ENCODE peak calls at places on chromosomes 1 and 21, in four cellular contexts. U is Peyer's patch, N is transverse colon, B is breast epithelium. R is an unnamed sample. For H3K36me3, the result is how much of the 10 kb centered on the place peaks cover.

GRCh38 chr1:182629674-182630073 is 25.5 kb upstream of the RGS16 start:
- DNase-seq in B (no peak), N (no peak), U (no peak), R (no peak)

GRCh38 chr1:117857434-117857833 is 72.0 kb downstream of the GDAP2 start:
- DNase-seq in U (no peak), B (no peak), N (no peak), R (no peak)

GRCh38 chr1:205317311-205317917 is 4.1 kb downstream of the NUAK2 start:
- DNase-seq in U (peak), B (peak), N (peak), R (peak)

GRCh38 chr1:172827841-172828240 is 168.9 kb downstream of the FASLG start:
- DNase-seq in U (no peak), B (no peak), N (no peak), R (no peak)

GRCh38 chr1:169928438-169929209 is 34.9 kb upstream of the SCYL3 start:
- DNase-seq in B (no peak), N (no peak), U (no peak), R (no peak)

GRCh38 chr1:15282038-15282437 is 35.0 kb downstream of the FHAD1 start:
- DNase-seq in B (no peak), U (no peak), N (no peak), R (no peak)

GRCh38 chr1:9181176-9181906 is 52.4 kb upstream of the GPR157 start:
- DNase-seq in N (peak), U (peak), B (peak), R (peak)

GRCh38 chr21:20591294-20591693 is 406.9 kb upstream of the NCAM2 start:
- DNase-seq in B (no peak), U (no peak), N (no peak), R (no peak)

GRCh38 chr1:166627583-166627982 is 211.7 kb upstream of the POGK start:
- DNase-seq in N (no peak), B (no peak), U (no peak), R (no peak)

GRCh38 chr1:203621559-203622130 is 5.0 kb upstream of the ATP2B4 start:
- DNase-seq in B (no peak), U (no peak), N (no peak), R (no peak)

GRCh38 chr1:111139956-111140679 is at the start of the genes CEPT1 and DRAM2:
- DNase-seq in B (peak), N (peak), U (peak), R (peak)

GRCh38 chr1:211781260-211781659 is 49.3 kb downstream of the LPGAT1 start:
- DNase-seq in U (no peak), B (no peak), N (no peak), R (no peak)

GRCh38 chr1:155591770-155592169 is 18.2 kb upstream of the MSTO1 start:
- DNase-seq in U (peak), B (no peak), N (no peak), R (peak)

GRCh38 chr21:21200103-21200938 is 202.1 kb downstream of the NCAM2 start:
- DNase-seq in B (no peak), U (peak), N (peak), R (peak)

GRCh38 chr1:203444077-203444683 is 31.4 kb upstream of the PRELP start:
- DNase-seq in N (peak), B (no peak), U (peak), R (no peak)

GRCh38 chr1:247407180-247407616 is 8.8 kb upstream of the NLRP3 start:
- DNase-seq in U (peak), B (no peak), N (peak), R (no peak)

GRCh38 chr1:117146570-117147340 is 25.2 kb upstream of the TRIM45 start:
- DNase-seq in B (no peak), N (no peak), U (no peak), R (no peak)

GRCh38 chr1:26535201-26535600 is 5.6 kb downstream of the RPS6KA1 start:
- DNase-seq in U (peak), B (no peak), N (peak), R (no peak)
- H3K36me3 ChIP-seq in U (under half), B (under half), N (under half), R (under half)

GRCh38 chr21:45326169-45326833 is 38.6 kb upstream of the POFUT2 start:
- DNase-seq in U (no peak), B (no peak), N (no peak), R (no peak)
- TF ChIP-seq POLR2A in U (no peak), B (no peak), N (no peak), R (no peak)

GRCh38 chr1:37797750-37798345 is 4.2 kb downstream of the MANEAL start:
- DNase-seq in N (no peak), B (no peak), U (no peak), R (no peak)

GRCh38 chr1:37807555-37808368 is at the start of the genes C1orf122 and YRDC:
- DNase-seq in B (peak), U (peak), N (peak), R (peak)

GRCh38 chr1:37807220-37807554 is 403 bp upstream of the C1orf122 start:
- DNase-seq in N (no peak), U (no peak), B (no peak), R (no peak)

DNA sequence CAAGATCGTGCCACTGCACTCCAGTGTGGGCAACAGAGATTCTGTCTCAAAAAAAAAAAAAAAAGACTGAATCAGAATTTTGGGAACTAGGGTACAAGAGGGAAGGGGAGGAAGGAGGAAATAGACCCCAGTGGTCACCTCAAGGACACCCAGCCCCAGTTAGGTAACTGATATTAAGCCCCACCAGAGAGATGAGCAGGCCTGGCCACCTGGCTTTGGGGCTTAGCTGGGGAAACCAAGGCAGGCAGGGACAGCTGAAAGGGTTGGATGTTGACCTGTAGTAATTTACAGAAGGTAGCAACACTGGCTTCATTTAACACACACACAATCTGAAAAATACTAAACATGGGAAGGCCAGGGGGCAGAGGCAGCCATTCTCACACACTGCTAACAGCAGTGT is 5.2 kb upstream of the C1orf122 start:
- DNase-seq in B (no peak), U (no peak), N (no peak), R (no peak)
- H3K36me3 ChIP-seq in B (under half), U (under half), N (under half), R (under half)

DNA sequence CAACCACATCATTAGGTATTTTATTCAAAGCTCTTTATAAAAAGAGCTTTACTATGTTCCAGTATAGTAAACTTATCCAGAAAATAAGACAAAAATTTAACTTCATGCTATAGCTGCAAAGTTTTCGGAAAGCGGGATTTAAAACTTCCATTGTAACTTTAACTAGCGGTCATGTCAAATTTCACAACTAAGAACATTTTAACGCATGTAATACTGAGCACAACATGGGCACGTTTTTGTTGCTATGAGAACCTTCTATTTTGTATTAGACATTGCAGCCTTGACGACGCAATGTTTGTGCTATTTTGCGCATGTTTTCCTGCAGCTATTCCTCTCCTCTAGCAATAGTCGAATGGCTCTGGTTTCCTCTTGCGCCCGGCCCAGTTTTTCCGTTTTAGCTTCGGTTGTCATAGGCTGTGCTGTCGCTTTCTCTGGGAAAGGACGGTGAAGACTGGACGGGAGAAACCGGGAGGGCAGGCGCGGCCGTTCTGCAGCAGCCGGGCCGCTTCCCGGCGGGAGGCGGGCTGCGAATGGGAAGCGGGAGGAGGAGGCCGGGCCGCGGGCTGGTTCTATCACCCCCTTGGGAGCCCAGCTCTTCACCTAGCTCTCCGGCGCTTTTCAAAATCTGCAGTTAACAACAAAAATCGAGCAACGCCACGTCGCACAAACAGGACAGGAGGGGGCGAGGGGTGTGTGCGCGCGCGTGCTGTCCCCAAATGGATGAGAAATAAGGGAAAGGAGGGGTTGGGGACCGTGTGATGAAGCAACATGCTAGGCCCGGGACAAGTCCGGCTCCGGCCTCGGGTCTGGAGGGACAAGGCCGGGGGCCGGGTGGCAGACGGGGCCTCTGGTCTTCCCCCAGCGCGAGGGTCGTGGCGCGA is 105.3 kb upstream of the HNRNPU start:
- DNase-seq in U (peak), B (peak), N (peak), R (peak)
- TF ChIP-seq POLR2A in U (peak), B (peak), N (peak), R (peak)

GRCh38 chr21:39392296-39392695 is 43.4 kb upstream of the HMGN1 start:
- DNase-seq in U (no peak), B (no peak), N (no peak), R (no peak)
- H3K36me3 ChIP-seq in U (under half), B (under half), N (under half), R (under half)

DNA sequence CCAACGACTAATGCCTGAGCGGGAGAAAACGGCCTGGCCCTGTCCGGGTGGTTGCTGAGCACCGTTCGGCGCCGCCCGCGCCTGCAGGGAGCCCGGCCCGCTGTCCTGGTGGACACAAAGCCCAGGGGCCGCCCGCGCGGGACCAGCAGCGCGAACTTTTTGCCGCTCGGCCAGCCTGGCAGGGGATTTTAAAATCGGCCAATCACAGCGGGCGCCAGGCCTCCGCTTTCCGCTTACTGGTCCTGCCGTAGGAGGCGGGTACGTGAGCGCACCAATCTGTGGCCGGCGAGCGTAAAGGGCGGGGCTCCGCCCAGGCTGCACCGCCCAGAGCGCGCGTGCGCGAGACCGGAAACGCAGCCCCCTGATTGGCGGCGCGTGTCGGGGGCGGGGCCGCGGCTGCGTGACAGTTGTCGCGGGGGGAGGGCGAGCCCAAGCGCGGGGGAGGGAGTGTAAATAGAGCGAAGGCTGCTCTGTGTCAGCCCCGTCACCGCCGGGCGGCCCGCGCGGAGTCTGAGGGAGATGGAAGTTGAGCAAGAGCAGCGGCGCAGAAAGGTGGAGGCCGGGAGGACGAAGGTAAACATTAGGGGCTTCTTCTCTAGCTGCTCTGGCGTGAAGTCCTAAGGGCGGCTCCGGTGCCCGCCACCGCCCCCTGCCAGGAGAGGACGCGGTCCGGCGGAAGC is at the start of the genes C21orf58 and PCNT:
- DNase-seq in B (peak), N (peak), U (peak), R (peak)
- TF ChIP-seq POLR2A in B (no peak), N (peak), U (no peak), R (no peak)

GRCh38 chr1:214747050-214747615 is 144.1 kb downstream of the CENPF start:
- DNase-seq in U (no peak), B (no peak), N (no peak), R (no peak)
- H3K36me3 ChIP-seq in U (under half), B (under half), N (under half), R (under half)

DNA sequence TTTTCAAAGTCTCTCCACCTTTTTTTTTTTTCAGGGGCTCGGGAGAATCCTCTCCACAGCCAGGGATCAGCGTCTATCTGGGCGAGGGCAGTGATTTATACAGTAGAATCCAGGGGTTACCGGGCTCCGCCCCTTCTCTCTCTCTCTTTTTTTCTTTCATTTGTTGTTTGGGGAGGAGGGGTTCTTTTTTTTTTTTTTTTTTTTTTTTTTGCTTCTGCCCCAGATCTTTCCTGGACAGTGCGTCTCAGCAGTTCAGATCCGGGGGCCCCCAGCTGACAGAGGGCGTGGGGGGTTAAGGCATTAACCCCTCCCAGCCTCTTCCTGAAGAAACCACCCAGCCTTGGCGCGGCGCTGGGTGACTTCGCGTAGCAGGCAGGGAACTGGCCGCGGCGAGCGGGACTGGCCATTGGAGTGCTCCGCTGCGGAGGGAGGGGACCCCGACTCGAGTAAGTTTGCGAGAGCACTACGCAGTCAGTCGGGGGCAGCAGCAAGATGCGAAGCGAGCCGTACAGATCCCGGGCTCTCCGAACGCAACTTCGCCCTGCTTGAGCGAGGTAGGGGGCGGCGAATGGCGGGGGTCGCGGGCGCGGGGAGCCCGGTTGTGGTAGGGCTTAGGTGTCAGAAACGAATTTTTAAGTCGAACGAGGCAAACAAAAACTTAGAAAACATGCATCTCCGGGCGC is at the start of gene S1PR1:
- DNase-seq in N (peak), U (peak), B (peak), R (peak)
- TF ChIP-seq POLR2A in N (peak), U (no peak), B (peak), R (no peak)

DNA sequence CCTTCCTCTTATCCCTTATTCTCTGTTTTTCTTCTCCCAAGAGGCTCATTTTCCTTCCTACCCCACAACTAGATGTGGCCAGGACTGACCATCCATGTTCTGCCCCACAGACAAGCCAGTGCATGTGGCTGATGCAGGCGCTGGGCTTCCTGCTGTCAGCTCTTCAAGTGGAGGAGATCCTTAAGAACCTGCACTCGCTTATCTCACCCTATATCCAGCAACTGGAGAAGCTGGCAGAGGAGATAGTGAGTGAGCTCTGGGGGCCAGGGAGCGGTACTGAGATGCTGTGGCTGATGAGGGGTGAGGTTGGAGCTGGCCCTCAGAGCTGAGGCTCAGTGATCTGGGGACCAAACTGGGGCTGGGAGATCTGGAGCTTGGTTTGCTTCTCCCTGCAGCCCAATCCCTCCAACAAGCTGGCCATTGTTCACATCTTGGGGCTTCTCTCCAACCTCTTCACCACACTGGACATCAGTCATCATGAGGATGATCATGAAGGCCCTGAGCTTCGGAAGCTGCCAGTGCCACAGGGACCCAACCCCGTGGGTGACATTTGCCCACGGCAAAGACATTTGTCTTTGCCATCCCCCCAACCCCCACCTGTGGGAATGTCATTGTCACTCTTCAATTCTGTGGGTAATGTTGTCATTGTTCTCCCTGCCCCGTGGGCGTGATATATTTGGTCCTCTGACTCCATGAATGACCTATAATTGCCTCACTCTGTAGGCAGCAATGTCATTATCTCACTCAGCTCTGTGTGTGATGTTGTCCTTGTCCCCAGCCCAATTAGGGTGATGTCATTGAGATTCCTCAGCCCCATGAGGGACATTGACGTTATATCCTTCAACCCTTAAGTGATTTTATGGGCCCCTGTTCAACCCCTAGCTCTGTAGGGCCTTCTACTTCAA is 11.2 kb upstream of the DPH2 start:
- DNase-seq in B (no peak), U (no peak), N (no peak), R (no peak)
- H3K36me3 ChIP-seq in B (under half), U (under half), N (under half), R (under half)

R was measured in uterus.